ENCODE peak calls at places on chromosome 2, in five cellular contexts. One of them, this sample, is unnamed.

GRCh38 chr2:150212722-150213171 is 274.7 kb downstream of the RND3 start:
- DNase-seq in HCT116: no peak
- DNase-seq in H1: no peak
- DNase-seq in K562: no peak
- DNase-seq in HepG2: no peak
- DNase-seq in this sample: no peak

GRCh38 chr2:20490300-20491181 is 43.7 kb downstream of the RHOB start:
- DNase-seq in HCT116: no peak
- DNase-seq in H1: no peak
- DNase-seq in K562: no peak
- DNase-seq in HepG2: no peak
- DNase-seq in this sample: no peak

GRCh38 chr2:205696541-205697441 is 14.5 kb downstream of the NRP2 start:
- DNase-seq in HCT116: no peak
- DNase-seq in H1: no peak
- DNase-seq in K562: no peak
- DNase-seq in HepG2: peak
- DNase-seq in this sample: no peak

GRCh38 chr2:47869859-47870258 is 36.4 kb downstream of the FBXO11 start:
- DNase-seq in HCT116: no peak
- DNase-seq in H1: no peak
- DNase-seq in K562: no peak
- DNase-seq in HepG2: no peak
- DNase-seq in this sample: no peak

GRCh38 chr2:152384992-152385391 is 50.0 kb downstream of the FMNL2 start:
- DNase-seq in HCT116: no peak
- DNase-seq in H1: no peak
- DNase-seq in K562: no peak
- DNase-seq in HepG2: peak
- DNase-seq in this sample: no peak

GRCh38 chr2:88828397-88829137 is 137.1 kb downstream of the RPIA start:
- DNase-seq in HCT116: no peak
- DNase-seq in H1: no peak
- DNase-seq in K562: no peak
- DNase-seq in HepG2: no peak
- DNase-seq in this sample: no peak

GRCh38 chr2:170462433-170463205 is 252.5 kb upstream of the SP5 start:
- DNase-seq in HCT116: no peak
- DNase-seq in H1: no peak
- DNase-seq in K562: peak
- DNase-seq in HepG2: no peak
- DNase-seq in this sample: no peak

GRCh38 chr2:216915548-216916128 is 55.8 kb upstream of the TNP1 start:
- DNase-seq in HCT116: no peak
- DNase-seq in H1: no peak
- DNase-seq in K562: no peak
- DNase-seq in HepG2: no peak
- DNase-seq in this sample: no peak

GRCh38 chr2:128414351-128414750 is 95.7 kb upstream of the HS6ST1 start:
- DNase-seq in HCT116: no peak
- DNase-seq in H1: no peak
- DNase-seq in K562: no peak
- DNase-seq in HepG2: no peak
- DNase-seq in this sample: no peak

GRCh38 chr2:204885747-204886146 is 340.5 kb downstream of the PARD3B start:
- DNase-seq in HCT116: no peak
- DNase-seq in H1: no peak
- DNase-seq in K562: no peak
- DNase-seq in HepG2: peak
- DNase-seq in this sample: no peak

GRCh38 chr2:71538656-71539265 is 85.4 kb downstream of the DYSF start:
- DNase-seq in HCT116: no peak
- DNase-seq in H1: no peak
- DNase-seq in K562: no peak
- DNase-seq in HepG2: no peak
- DNase-seq in this sample: no peak

GRCh38 chr2:878245-878930 is 72.3 kb upstream of the SNTG2 start:
- DNase-seq in HCT116: no peak
- DNase-seq in H1: no peak
- DNase-seq in K562: no peak
- DNase-seq in HepG2: no peak
- DNase-seq in this sample: no peak

GRCh38 chr2:109699646-109700045 is 85.5 kb downstream of the SOWAHC start:
- DNase-seq in HCT116: no peak
- DNase-seq in H1: no peak
- DNase-seq in K562: no peak
- DNase-seq in HepG2: no peak
- DNase-seq in this sample: no peak

GRCh38 chr2:190909680-190910079 is 29.1 kb downstream of the GLS start:
- DNase-seq in HCT116: no peak
- DNase-seq in H1: no peak
- DNase-seq in K562: no peak
- DNase-seq in HepG2: no peak
- DNase-seq in this sample: no peak

GRCh38 chr2:47767880-47768609 is 14.9 kb upstream of the MSH6 start:
- DNase-seq in HCT116: peak
- DNase-seq in H1: peak
- DNase-seq in K562: peak
- DNase-seq in HepG2: peak
- DNase-seq in this sample: no peak

GRCh38 chr2:175766880-175767279 is 235.2 kb downstream of the LNPK start:
- DNase-seq in HCT116: no peak
- DNase-seq in H1: no peak
- DNase-seq in K562: no peak
- DNase-seq in HepG2: peak
- DNase-seq in this sample: no peak

GRCh38 chr2:128735296-128735960 is 416.8 kb upstream of the HS6ST1 start:
- DNase-seq in HCT116: no peak
- DNase-seq in H1: no peak
- DNase-seq in K562: no peak
- DNase-seq in HepG2: no peak
- DNase-seq in this sample: no peak

GRCh38 chr2:134441153-134441863 is 187.4 kb downstream of the MGAT5 start:
- DNase-seq in HCT116: no peak
- DNase-seq in H1: no peak
- DNase-seq in K562: no peak
- DNase-seq in HepG2: no peak
- DNase-seq in this sample: no peak

GRCh38 chr2:54015809-54016703 is 45.3 kb upstream of the PSME4 start:
- DNase-seq in HCT116: no peak
- DNase-seq in H1: no peak
- DNase-seq in K562: no peak
- DNase-seq in HepG2: peak
- DNase-seq in this sample: no peak

GRCh38 chr2:214876815-214877214 is 67.3 kb upstream of the BARD1 start:
- DNase-seq in HCT116: no peak
- DNase-seq in H1: no peak
- DNase-seq in K562: no peak
- DNase-seq in HepG2: no peak
- DNase-seq in this sample: no peak

GRCh38 chr2:100252811-100253698 is 69.2 kb downstream of the LONRF2 start:
- DNase-seq in HCT116: no peak
- DNase-seq in H1: no peak
- DNase-seq in K562: no peak
- DNase-seq in HepG2: no peak
- DNase-seq in this sample: no peak

GRCh38 chr2:119462574-119462973 is 30.9 kb downstream of the TMEM37 start:
- DNase-seq in HCT116: no peak
- DNase-seq in H1: no peak
- DNase-seq in K562: no peak
- DNase-seq in HepG2: no peak
- DNase-seq in this sample: no peak

GRCh38 chr2:168157926-168158325 is 89.5 kb downstream of the STK39 start:
- DNase-seq in HCT116: no peak
- DNase-seq in H1: no peak
- DNase-seq in K562: no peak
- DNase-seq in HepG2: no peak
- DNase-seq in this sample: no peak

GRCh38 chr2:175439416-175439815 is 257.9 kb upstream of the ATP5MC3 start:
- DNase-seq in HCT116: no peak
- DNase-seq in H1: no peak
- DNase-seq in K562: no peak
- DNase-seq in HepG2: peak
- DNase-seq in this sample: no peak

GRCh38 chr2:200509227-200509607 is 651 bp downstream of the KCTD18 start:
- DNase-seq in HCT116: no peak
- DNase-seq in H1: no peak
- DNase-seq in K562: peak
- DNase-seq in HepG2: no peak
- DNase-seq in this sample: no peak

GRCh38 chr2:88055049-88055435 is 541 bp downstream of the KRCC1 start:
- DNase-seq in HCT116: no peak
- DNase-seq in H1: no peak
- DNase-seq in K562: no peak
- DNase-seq in HepG2: no peak
- DNase-seq in this sample: peak

GRCh38 chr2:21836261-21836660 is 712.5 kb downstream of the TDRD15 start:
- DNase-seq in HCT116: no peak
- DNase-seq in H1: no peak
- DNase-seq in K562: no peak
- DNase-seq in HepG2: no peak
- DNase-seq in this sample: no peak

GRCh38 chr2:231935207-231935524 is 9.0 kb upstream of the NPPC start:
- DNase-seq in HCT116: no peak
- DNase-seq in H1: no peak
- DNase-seq in K562: no peak
- DNase-seq in HepG2: no peak
- DNase-seq in this sample: no peak

GRCh38 chr2:74691955-74692354 is 37.9 kb downstream of the SEMA4F start:
- DNase-seq in HCT116: no peak
- DNase-seq in H1: no peak
- DNase-seq in K562: no peak
- DNase-seq in HepG2: no peak
- DNase-seq in this sample: no peak

GRCh38 chr2:114610677-114611076 is 168.2 kb downstream of the DPP10 start:
- DNase-seq in HCT116: no peak
- DNase-seq in H1: no peak
- DNase-seq in K562: no peak
- DNase-seq in HepG2: no peak
- DNase-seq in this sample: no peak

GRCh38 chr2:71173096-71173495 is 42.7 kb downstream of the MPHOSPH10 start:
- DNase-seq in HCT116: no peak
- DNase-seq in H1: no peak
- DNase-seq in K562: no peak
- DNase-seq in HepG2: peak
- DNase-seq in this sample: no peak

GRCh38 chr2:20326163-20326780 is 24.4 kb downstream of the PUM2 start:
- DNase-seq in HCT116: peak
- DNase-seq in H1: no peak
- DNase-seq in K562: peak
- DNase-seq in HepG2: peak
- DNase-seq in this sample: peak

GRCh38 chr2:207895236-207895860 is 125.6 kb upstream of the FZD5 start:
- DNase-seq in HCT116: no peak
- DNase-seq in H1: no peak
- DNase-seq in K562: no peak
- DNase-seq in HepG2: no peak
- DNase-seq in this sample: no peak

GRCh38 chr2:111219734-111220505 is 99.2 kb downstream of the BCL2L11 start:
- DNase-seq in HCT116: no peak
- DNase-seq in H1: no peak
- DNase-seq in K562: no peak
- DNase-seq in HepG2: no peak
- DNase-seq in this sample: no peak
- TF ChIP-seq JUND in HCT116: no peak
- TF ChIP-seq JUND in H1: no peak
- TF ChIP-seq JUND in K562: no peak
- TF ChIP-seq JUND in HepG2: no peak
- TF ChIP-seq JUND in this sample: no peak

GRCh38 chr2:172285010-172285621 is 142.3 kb upstream of the ITGA6 start:
- DNase-seq in HCT116: no peak
- DNase-seq in H1: no peak
- DNase-seq in K562: no peak
- DNase-seq in HepG2: no peak
- DNase-seq in this sample: no peak
- TF ChIP-seq JUND in HCT116: no peak
- TF ChIP-seq JUND in H1: no peak
- TF ChIP-seq JUND in K562: no peak
- TF ChIP-seq JUND in HepG2: no peak
- TF ChIP-seq JUND in this sample: no peak

GRCh38 chr2:199458017-199458805 is 472 bp upstream of the SATB2 start:
- DNase-seq in HCT116: peak
- DNase-seq in H1: no peak
- DNase-seq in K562: peak
- DNase-seq in HepG2: no peak
- DNase-seq in this sample: no peak

GRCh38 chr2:199457147-199458016 is at the start of gene SATB2:
- DNase-seq in HCT116: peak
- DNase-seq in H1: no peak
- DNase-seq in K562: peak
- DNase-seq in HepG2: no peak
- DNase-seq in this sample: no peak

GRCh38 chr2:199456383-199457146 is 1.2 kb downstream of the SATB2 start:
- DNase-seq in HCT116: no peak
- DNase-seq in H1: no peak
- DNase-seq in K562: no peak
- DNase-seq in HepG2: no peak
- DNase-seq in this sample: no peak

GRCh38 chr2:199455186-199455532 is 2.6 kb downstream of the SATB2 start:
- DNase-seq in HCT116: no peak
- DNase-seq in H1: no peak
- DNase-seq in K562: no peak
- DNase-seq in HepG2: no peak
- DNase-seq in this sample: no peak

GRCh38 chr2:199455533-199456382 is 2.0 kb downstream of the SATB2 start:
- DNase-seq in HCT116: peak
- DNase-seq in H1: no peak
- DNase-seq in K562: peak
- DNase-seq in HepG2: peak
- DNase-seq in this sample: peak
- TF ChIP-seq JUND in HCT116: no peak
- TF ChIP-seq JUND in H1: no peak
- TF ChIP-seq JUND in K562: peak
- TF ChIP-seq JUND in HepG2: no peak
- TF ChIP-seq JUND in this sample: no peak

DNA sequence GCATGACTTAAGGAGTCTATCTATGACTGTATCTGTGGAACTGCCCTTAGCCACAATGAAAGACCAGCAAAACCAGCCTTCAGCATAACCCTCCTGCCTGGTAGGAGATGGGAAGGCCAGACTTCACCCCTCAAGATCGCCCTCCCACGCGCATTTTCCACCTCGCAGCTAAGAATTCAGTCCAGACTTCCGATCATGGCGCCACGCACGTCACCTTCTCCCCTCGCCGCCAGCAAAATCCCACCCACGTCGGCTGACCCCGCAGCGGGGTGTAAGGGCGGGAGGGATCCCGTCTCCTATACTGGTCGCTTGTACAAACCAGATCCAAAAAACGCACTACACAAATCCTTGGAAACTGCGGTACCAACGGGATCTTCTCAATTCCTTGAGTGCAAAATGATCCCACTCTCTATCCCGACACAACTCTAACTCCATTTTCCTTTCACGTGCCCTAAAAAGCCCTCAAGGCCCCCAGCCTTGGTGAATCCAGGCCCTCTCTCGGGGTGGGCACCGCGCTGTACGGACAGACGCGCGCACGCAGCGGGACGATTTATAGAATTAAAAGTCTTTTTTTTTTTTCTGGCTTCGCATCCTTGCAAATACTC is 1.0 kb upstream of the BMPR2 start:
- DNase-seq in HCT116: no peak
- DNase-seq in H1: no peak
- DNase-seq in K562: no peak
- DNase-seq in HepG2: peak
- DNase-seq in this sample: peak
- TF ChIP-seq JUND in HCT116: no peak
- TF ChIP-seq JUND in H1: no peak
- TF ChIP-seq JUND in K562: no peak
- TF ChIP-seq JUND in HepG2: no peak
- TF ChIP-seq JUND in this sample: no peak